ENCODE peak calls at places on chromosomes 7 and 10, in four cellular contexts. O is H1, J is A549, U is K562. P is an unnamed sample.

GRCh38 chr10:17989908-17990767 is 38.4 kb downstream of the SLC39A12 start:
- DNase-seq in J (peak), U (no peak), O (no peak), P (no peak)

GRCh38 chr7:10950494-10950893 is 23.2 kb upstream of the PHF14 start:
- DNase-seq in U (no peak), O (no peak), J (no peak), P (no peak)

GRCh38 chr7:20577362-20578069 is 38.0 kb upstream of the ABCB5 start:
- DNase-seq in J (no peak), U (no peak), O (no peak), P (no peak)

GRCh38 chr10:71984798-71985388 is 20.7 kb downstream of the CHST3 start:
- DNase-seq in O (no peak), U (no peak), J (no peak), P (no peak)

GRCh38 chr10:118594392-118595063 is 920 bp downstream of the PRLHR start:
- DNase-seq in J (peak), U (peak), O (peak), P (no peak)

GRCh38 chr7:44561962-44562621 is 11.6 kb downstream of the DDX56 start:
- DNase-seq in J (peak), U (peak), O (no peak), P (peak)

GRCh38 chr7:41047789-41048191 is 655.1 kb downstream of the INHBA start:
- DNase-seq in J (no peak), U (no peak), O (no peak), P (no peak)

GRCh38 chr7:72430531-72430930 is 18.4 kb upstream of the CALN1 start:
- DNase-seq in O (peak), J (no peak), U (no peak), P (no peak)

GRCh38 chr10:87054373-87055295 is 34.5 kb downstream of the FAM25A start:
- DNase-seq in O (no peak), J (no peak), U (no peak), P (no peak)

GRCh38 chr7:41188163-41189130 is 514.4 kb downstream of the INHBA start:
- DNase-seq in O (no peak), U (no peak), J (no peak), P (no peak)

GRCh38 chr10:52326382-52326781 is 12.3 kb downstream of the DKK1 start:
- DNase-seq in O (no peak), U (no peak), J (no peak), P (no peak)

GRCh38 chr10:121217331-121217730 is 366.2 kb downstream of the WDR11 start:
- DNase-seq in J (no peak), O (no peak), U (no peak), P (no peak)

GRCh38 chr10:13792011-13792410 is 205.2 kb downstream of the PRPF18 start:
- DNase-seq in U (no peak), O (no peak), J (no peak), P (peak)

DNA sequence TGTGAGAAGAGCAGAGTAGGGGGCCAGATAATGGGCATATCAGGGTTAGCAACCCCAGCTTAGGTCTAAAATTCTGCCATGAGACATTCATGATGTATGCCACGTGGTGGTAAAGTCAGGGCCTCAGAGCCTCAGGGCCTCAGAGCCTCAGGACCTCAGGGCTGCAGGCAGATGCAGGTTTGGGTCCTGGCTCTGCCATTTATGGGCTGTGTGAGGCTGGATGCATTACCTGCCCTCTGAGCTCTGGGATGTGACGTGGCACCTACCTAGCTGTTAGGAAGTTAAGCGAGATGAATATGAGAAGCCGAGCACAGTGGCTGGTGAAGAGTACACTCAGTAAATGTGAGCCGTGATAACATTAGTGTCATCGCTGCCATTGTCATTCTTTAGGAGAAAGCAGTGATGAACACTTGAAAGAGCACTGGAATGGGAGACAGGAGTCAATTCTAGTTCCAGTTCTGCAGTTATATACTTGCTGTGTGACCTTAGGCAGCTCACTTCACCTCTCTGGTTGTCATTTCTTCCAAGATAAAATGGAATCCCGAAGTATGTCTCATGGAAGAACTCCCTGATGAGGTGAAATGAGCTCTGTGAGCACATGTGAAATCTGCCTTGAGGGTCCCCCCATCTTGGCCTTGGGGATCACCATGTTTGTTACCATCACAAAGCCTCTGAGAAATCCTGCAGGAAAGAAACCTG is 127.2 kb downstream of the SH3PXD2A start:
- DNase-seq in J (no peak), O (no peak), U (no peak), P (no peak)
- TF ChIP-seq POLR2A in J (no peak), O (no peak), U (no peak), P (no peak)

GRCh38 chr10:24901686-24902399 is 50.6 kb downstream of the PRTFDC1 start:
- DNase-seq in U (peak), J (peak), O (no peak), P (peak)

GRCh38 chr10:24898501-24898900 is 53.9 kb downstream of the PRTFDC1 start:
- DNase-seq in O (no peak), J (no peak), U (no peak), P (no peak)

GRCh38 chr10:24902400-24902728 is 50.0 kb downstream of the PRTFDC1 start:
- DNase-seq in J (no peak), U (no peak), O (no peak), P (no peak)

GRCh38 chr10:24899571-24899970 is 52.8 kb downstream of the PRTFDC1 start:
- DNase-seq in O (no peak), U (no peak), J (no peak), P (no peak)

DNA sequence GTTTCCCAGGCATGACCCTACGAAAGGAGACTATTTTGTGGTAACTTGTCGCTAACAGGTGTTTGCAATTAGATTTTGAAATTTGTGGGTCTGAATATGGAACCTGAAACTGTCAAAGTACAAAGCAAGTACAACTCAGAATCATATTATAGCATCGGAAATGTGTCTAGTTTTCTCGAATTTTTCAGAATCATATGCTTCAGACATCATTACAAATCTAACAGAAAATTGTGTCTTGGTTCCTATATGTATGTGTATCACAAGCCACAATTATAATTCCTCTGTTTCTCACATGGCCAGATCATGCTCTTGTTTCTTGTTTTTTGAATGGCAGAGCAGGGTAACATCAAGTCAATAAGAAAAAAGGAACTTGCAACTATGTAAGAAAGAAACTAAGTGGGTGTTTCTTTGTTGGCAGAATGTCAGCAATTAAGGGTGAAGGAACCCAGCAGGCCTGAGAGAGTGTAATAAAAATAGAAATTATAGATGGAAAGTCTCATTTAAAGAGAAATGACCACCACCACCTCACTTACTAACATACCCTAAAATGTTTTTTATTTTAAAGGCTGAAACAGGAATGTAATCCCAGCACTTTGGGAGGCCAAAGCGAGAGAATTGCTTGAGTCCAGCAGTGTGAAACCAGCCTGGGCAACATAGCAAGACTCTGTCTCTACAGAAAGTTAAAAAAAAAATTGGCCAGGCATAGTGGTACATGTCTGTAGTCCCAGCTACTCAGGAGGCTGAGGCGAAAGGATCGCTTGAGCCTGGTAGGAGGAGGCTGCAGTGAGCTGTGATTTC is 51.3 kb downstream of the PRTFDC1 start:
- DNase-seq in U (no peak), O (no peak), J (no peak), P (no peak)
- TF ChIP-seq EP300 in U (no peak), O (no peak), J (no peak), P (no peak)

DNA sequence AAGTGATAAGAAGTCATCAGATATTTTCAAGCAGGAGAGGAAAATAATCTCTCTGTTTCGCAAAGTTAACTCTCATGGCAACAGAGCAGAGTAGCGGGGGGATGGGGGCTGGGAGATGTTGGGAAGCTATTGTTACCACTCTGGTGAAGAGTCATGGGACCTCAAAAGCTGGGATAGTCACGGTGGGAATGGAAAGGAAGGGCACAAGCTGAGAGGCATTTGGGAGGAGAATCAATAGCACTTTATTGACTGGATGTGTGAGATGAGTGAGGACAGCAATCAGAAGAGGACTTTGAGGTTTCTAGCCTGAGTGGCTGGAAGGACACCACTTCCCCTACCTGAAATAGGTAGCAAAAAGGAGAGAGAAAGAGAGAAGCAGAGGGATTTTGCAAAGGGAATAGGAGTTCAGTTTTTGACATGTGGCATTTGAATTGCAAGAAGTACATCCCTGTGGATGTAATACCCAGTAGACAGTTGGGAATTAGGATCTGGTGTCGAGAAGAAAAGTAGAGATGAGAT is 27.2 kb downstream of the SCD start:
- DNase-seq in O (no peak), J (no peak), U (no peak), P (no peak)
- TF ChIP-seq POLR2A in O (no peak), J (no peak), U (peak), P (no peak)

DNA sequence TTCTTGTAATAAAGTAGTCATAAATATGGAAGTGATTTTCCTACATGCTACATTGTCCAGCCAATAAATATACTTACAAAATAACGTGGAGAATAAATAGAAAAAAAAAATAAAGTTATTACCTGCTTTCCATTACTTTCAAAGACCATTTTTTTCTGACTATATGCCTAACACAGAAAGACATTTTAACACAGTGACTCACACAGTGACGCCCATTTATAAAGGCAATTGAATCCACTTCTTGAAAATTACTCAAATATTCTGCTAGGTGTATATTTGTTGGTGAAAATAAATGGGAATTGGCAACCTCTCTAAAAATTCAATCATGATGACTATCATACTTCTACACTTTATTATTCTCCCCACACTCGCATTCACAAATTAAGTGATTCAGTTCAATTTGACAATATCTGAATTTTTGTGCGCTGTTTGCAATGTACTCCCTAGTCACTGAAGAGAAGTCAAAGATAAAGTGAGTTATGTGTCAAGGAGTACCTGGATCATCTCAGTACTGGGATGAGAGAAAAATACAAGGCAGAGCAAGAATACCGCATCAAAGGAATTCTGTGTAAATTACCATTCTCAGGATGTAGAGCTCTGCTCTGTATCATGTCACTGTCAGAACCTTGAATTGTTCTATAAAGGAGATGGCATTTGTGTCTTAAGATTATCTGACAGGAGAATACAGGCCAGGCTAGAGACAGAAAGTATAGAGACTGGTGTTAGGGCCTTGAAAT is 642.7 kb downstream of the IPMK start:
- DNase-seq in J (no peak), U (no peak), O (no peak), P (no peak)
- TF ChIP-seq EP300 in J (no peak), U (no peak), O (no peak), P (no peak)

GRCh38 chr10:63268798-63269503 is 135.8 kb downstream of the NRBF2 start:
- DNase-seq in U (peak), O (peak), J (peak), P (peak)
- TF ChIP-seq POLR2A in U (peak), O (peak), J (no peak), P (peak)

GRCh38 chr7:109532262-109532992 is 962.8 kb downstream of the DNAJB9 start:
- DNase-seq in J (no peak), U (no peak), O (no peak), P (no peak)
- TF ChIP-seq EP300 in J (no peak), U (no peak), O (no peak), P (no peak)

DNA sequence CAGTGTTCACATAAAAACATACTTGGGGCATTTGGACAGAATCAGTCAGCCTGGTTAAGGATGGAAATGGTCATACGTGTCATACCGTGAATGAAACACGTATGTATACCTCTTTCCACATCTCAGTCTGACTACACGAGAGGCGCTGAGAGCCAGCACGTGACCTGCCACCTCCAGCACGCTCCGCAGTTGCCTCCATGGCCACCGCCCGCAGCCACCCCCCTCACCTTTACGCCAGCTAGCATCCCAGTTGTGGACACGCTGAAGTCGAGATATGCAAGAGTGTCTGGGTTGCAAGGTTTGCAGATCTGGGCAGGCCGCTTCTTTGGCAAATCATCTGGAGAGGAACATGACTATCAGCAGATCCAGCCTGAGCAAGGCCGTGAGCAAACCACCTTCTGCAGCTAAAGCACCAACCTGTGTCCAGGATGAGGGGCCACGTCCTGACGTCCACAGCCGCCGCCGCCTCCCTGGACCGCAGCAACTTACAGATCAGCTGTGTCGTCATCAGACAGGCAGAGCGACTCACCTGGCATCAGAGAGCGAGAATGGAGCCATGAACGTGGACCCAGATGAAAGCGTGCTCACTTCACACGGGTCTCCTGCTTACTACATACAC is 209.4 kb downstream of the ZMYND11 start:
- DNase-seq in J (no peak), O (no peak), U (no peak), P (no peak)
- TF ChIP-seq POLR2A in J (no peak), O (no peak), U (no peak), P (no peak)

GRCh38 chr10:34213193-34213804 is 601.8 kb downstream of the PARD3 start:
- DNase-seq in U (no peak), J (no peak), O (no peak), P (peak)
- TF ChIP-seq EP300 in U (no peak), J (no peak), O (no peak), P (no peak)

GRCh38 chr10:95289003-95289920 is 1.5 kb downstream of the PDLIM1 start:
- DNase-seq in O (no peak), J (peak), U (peak), P (no peak)
- TF ChIP-seq POLR2A in O (no peak), J (no peak), U (no peak), P (no peak)

DNA sequence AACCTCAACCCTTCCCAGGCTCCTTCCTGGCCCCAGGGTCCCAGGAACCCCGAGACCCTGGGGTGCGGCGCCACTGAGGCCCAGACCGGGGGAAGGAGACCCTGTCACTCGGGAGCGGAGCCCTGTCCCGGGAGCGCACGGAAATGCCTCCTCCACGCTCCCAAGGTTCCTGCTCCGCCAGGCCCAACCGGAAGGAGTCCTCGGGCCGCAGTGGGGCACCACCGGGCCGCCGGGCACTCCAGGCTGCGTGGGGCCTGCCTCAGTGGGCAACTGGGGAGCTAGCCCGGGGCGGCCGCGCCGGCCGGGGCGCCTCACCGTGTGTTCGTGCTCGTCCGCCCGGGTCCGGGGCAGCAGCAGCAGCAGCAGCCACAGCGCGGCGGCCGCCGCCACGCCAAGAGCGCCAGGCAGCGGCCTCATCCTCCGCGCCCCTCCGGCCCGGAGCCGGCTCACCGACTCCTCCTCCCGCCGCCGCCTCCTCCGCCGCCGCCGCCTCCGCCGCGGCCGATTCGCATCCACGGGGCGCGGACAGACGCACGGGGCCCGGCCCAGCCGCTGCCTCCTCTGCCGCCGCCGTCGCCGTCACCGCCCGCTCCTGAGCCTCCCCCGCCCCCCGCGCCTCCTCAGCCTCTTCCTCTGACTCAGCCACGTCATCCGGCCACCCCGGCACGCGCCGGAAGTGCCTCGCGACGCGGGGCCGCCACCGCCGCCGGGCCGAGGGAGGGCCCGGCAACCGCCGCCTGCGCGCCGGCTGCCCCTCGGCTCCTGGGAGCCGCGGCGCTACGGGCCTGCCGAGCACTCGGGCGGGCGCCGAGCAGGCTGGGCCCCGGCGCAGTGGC is at the start of gene TM9SF3:
- DNase-seq in O (no peak), J (peak), U (peak), P (peak)
- TF ChIP-seq EP300 in O (no peak), J (no peak), U (no peak), P (no peak)